ENCODE peak calls at places on chromosomes 2 and 18, in five cellular contexts. B, U, J, I and M are unnamed samples.
A peak's percentile ranks its signal among the peaks of the same experiment; 100 is the strongest.

GRCh38 chr2:230408244-230408842 is 7.7 kb upstream of the SP100 start:
- DNase-seq in B (no peak), U (no peak), J (no peak), I (peak; percentile 45), M (no peak)

GRCh38 chr2:57959380-57959779 is 87.2 kb upstream of the VRK2 start:
- DNase-seq in B (no peak), U (no peak), J (no peak), I (no peak), M (no peak)

GRCh38 chr2:170969030-170969429 is 40.0 kb downstream of the GORASP2 start:
- DNase-seq in B (no peak), U (no peak), J (no peak), I (no peak), M (no peak)

GRCh38 chr2:229111744-229112143 is 159.3 kb downstream of the PID1 start:
- DNase-seq in B (no peak), U (no peak), J (no peak), I (no peak), M (no peak)

GRCh38 chr2:218026244-218026643 is 23.4 kb upstream of the TNS1 start:
- DNase-seq in B (no peak), U (no peak), J (no peak), I (no peak), M (no peak)

GRCh38 chr2:197848602-197849001 is 44.2 kb downstream of the PLCL1 start:
- DNase-seq in B (no peak), U (no peak), J (no peak), I (no peak), M (no peak)

GRCh38 chr2:226983891-226984290 is 148.0 kb downstream of the RHBDD1 start:
- DNase-seq in B (no peak), U (no peak), J (no peak), I (no peak), M (no peak)

GRCh38 chr2:24334245-24334633 is 26.1 kb downstream of the ITSN2 start:
- DNase-seq in B (no peak), U (no peak), J (no peak), I (peak; percentile 64), M (no peak)

GRCh38 chr2:126884861-126885481 is 13.7 kb upstream of the TEX51 start:
- DNase-seq in B (no peak), U (no peak), J (no peak), I (no peak), M (no peak)

GRCh38 chr18:44579028-44579692 is 101.5 kb upstream of the SETBP1 start:
- DNase-seq in B (peak; percentile 58), U (no peak), J (peak; percentile 52), I (peak; percentile 33), M (no peak)

GRCh38 chr18:56217406-56217805 is 421.0 kb downstream of the TXNL1 start:
- DNase-seq in B (no peak), U (no peak), J (no peak), I (no peak), M (no peak)

GRCh38 chr2:227545990-227546389 is 52.7 kb upstream of the SCYGR2 start:
- DNase-seq in B (no peak), U (no peak), J (peak; percentile 32), I (peak; percentile 18), M (no peak)

GRCh38 chr18:50866765-50867164 is 12.2 kb upstream of the ME2 start:
- DNase-seq in B (no peak), U (no peak), J (peak; percentile 66), I (no peak), M (no peak)

GRCh38 chr18:79508565-79509535 is 113.1 kb downstream of the NFATC1 start:
- DNase-seq in B (no peak), U (no peak), J (no peak), I (no peak), M (no peak)

GRCh38 chr18:28123401-28124030 is 53.4 kb downstream of the CDH2 start:
- DNase-seq in B (no peak), U (no peak), J (no peak), I (no peak), M (no peak)

GRCh38 chr18:22349317-22349898 is 68.3 kb downstream of the CTAGE1 start:
- DNase-seq in B (no peak), U (no peak), J (peak; percentile 9), I (peak; percentile 26), M (no peak)

GRCh38 chr2:29213871-29214341 is 98.7 kb downstream of the CLIP4 start:
- DNase-seq in B (no peak), U (no peak), J (peak; percentile 13), I (no peak), M (no peak)

GRCh38 chr2:11748018-11748860 is 1.8 kb downstream of the LPIN1 start:
- DNase-seq in B (no peak), U (no peak), J (no peak), I (no peak), M (no peak)

GRCh38 chr18:43663159-43663558 is 385.9 kb upstream of the SYT4 start:
- DNase-seq in B (no peak), U (no peak), J (no peak), I (no peak), M (no peak)

GRCh38 chr2:127575185-127575765 is 39.8 kb downstream of the MYO7B start:
- DNase-seq in B (no peak), U (no peak), J (no peak), I (no peak), M (no peak)

GRCh38 chr2:18551623-18552022 is 8.8 kb downstream of the RDH14 start:
- DNase-seq in B (no peak), U (no peak), J (peak; percentile 44), I (no peak), M (no peak)

GRCh38 chr2:71500426-71501079 is 47.2 kb downstream of the DYSF start:
- DNase-seq in B (no peak), U (no peak), J (no peak), I (no peak), M (no peak)

GRCh38 chr2:192190474-192190873 is 4.3 kb downstream of the TMEFF2 start:
- DNase-seq in B (no peak), U (no peak), J (peak; percentile 53), I (peak; percentile 52), M (no peak)

GRCh38 chr2:128319773-128320608 is 1.3 kb upstream of the HS6ST1 start:
- DNase-seq in B (peak; percentile 9), U (no peak), J (no peak), I (no peak), M (no peak)

GRCh38 chr2:234852941-234853340 is 98.9 kb upstream of the SH3BP4 start:
- DNase-seq in B (no peak), U (no peak), J (no peak), I (no peak), M (no peak)

GRCh38 chr2:202790676-202791075 is 80.9 kb downstream of the ICA1L start:
- DNase-seq in B (no peak), U (no peak), J (no peak), I (no peak), M (no peak)

GRCh38 chr2:143974262-143974661 is 545.7 kb downstream of the ZEB2 start:
- DNase-seq in B (no peak), U (no peak), J (no peak), I (peak; percentile 61), M (no peak)

GRCh38 chr18:31497404-31497710 is 620 bp upstream of the DSG2 start:
- DNase-seq in B (no peak), U (no peak), J (peak; percentile 61), I (no peak), M (no peak)

GRCh38 chr2:67290451-67290991 is 106.6 kb upstream of the ETAA1 start:
- DNase-seq in B (no peak), U (no peak), J (no peak), I (peak; percentile 82), M (no peak)

GRCh38 chr2:26982102-26982742 is 11.8 kb downstream of the MAPRE3 start:
- DNase-seq in B (peak; percentile 72), U (no peak), J (peak; percentile 84), I (peak; percentile 73), M (peak; percentile 80)

GRCh38 chr2:174846218-174846617 is 81.9 kb upstream of the CHRNA1 start:
- DNase-seq in B (no peak), U (no peak), J (no peak), I (no peak), M (no peak)

GRCh38 chr2:8522682-8523081 is 159.2 kb upstream of the ID2 start:
- DNase-seq in B (no peak), U (no peak), J (no peak), I (no peak), M (no peak)